ENCODE peak calls at places on chromosome 16, in seven cellular contexts. U, M, H, W, B, C and S are unnamed samples.

GRCh38 chr16:2194166-2194834 is 2.1 kb downstream of the CASKIN1 start:
- DNase-seq in W (no peak), B (no peak), H (no peak), C (no peak), U (peak; percentile 58), M (peak; percentile 83), S (no peak)

GRCh38 chr16:87099001-87099740 is 218.0 kb downstream of the C16orf95 start:
- DNase-seq in M (peak; percentile 58), H (no peak), W (no peak), C (no peak), U (no peak), B (no peak), S (no peak)

GRCh38 chr16:54286067-54286329 is 589 bp downstream of the IRX3 start:
- DNase-seq in W (no peak), U (no peak), M (no peak), B (no peak), C (no peak), H (no peak), S (no peak)

GRCh38 chr16:88524274-88524972 is 45.8 kb upstream of the ZC3H18 start:
- DNase-seq in U (no peak), M (no peak), C (no peak), W (no peak), B (no peak), H (no peak), S (no peak)

GRCh38 chr16:55623640-55624039 is 32.1 kb upstream of the SLC6A2 start:
- DNase-seq in B (no peak), M (no peak), W (no peak), H (no peak), C (no peak), U (no peak), S (no peak)

GRCh38 chr16:11264155-11264832 is 4.8 kb downstream of the TNP2 start:
- DNase-seq in H (no peak), M (no peak), B (no peak), C (peak; percentile 35), U (no peak), W (no peak), S (no peak)

GRCh38 chr16:19291459-19291858 is 5.9 kb downstream of the CLEC19A start:
- DNase-seq in C (no peak), B (no peak), M (peak; percentile 87), H (peak; percentile 5), U (peak; percentile 14), W (no peak), S (no peak)

GRCh38 chr16:55913717-55914116 is 38.5 kb upstream of the CES5A start:
- DNase-seq in U (no peak), H (no peak), B (no peak), C (no peak), M (no peak), W (peak; percentile 47), S (no peak)

GRCh38 chr16:57594531-57595031 is 33.8 kb upstream of the ADGRG1 start:
- DNase-seq in W (no peak), C (no peak), M (no peak), U (no peak), H (no peak), B (no peak), S (no peak)

GRCh38 chr16:19808061-19808621 is 76.5 kb downstream of the GPRC5B start:
- DNase-seq in W (no peak), C (no peak), B (no peak), M (no peak), U (no peak), H (no peak), S (no peak)

GRCh38 chr16:19524866-19525723 is 1.4 kb downstream of the CCP110 start:
- DNase-seq in W (no peak), B (no peak), C (no peak), M (peak; percentile 19), U (no peak), H (no peak), S (no peak)

GRCh38 chr16:66335704-66336329 is 30.7 kb upstream of the CDH5 start:
- DNase-seq in B (no peak), C (peak; percentile 18), M (peak; percentile 57), U (no peak), W (peak; percentile 87), H (no peak), S (no peak)

GRCh38 chr16:907361-907760 is 63.4 kb downstream of the LMF1 start:
- DNase-seq in W (no peak), C (peak; percentile 17), M (no peak), B (no peak), U (no peak), H (no peak), S (no peak)

GRCh38 chr16:707062-707538 is 1.5 kb upstream of the FBXL16 start:
- DNase-seq in W (no peak), M (no peak), H (no peak), U (no peak), C (no peak), B (no peak), S (no peak)

GRCh38 chr16:762595-763268 is 2.2 kb downstream of the MSLN start:
- DNase-seq in W (no peak), H (no peak), B (no peak), U (no peak), C (no peak), M (no peak), S (no peak)

GRCh38 chr16:63169100-63169499 is 1132.9 kb upstream of the CDH8 start:
- DNase-seq in C (no peak), B (no peak), H (no peak), U (no peak), M (no peak), W (no peak), S (no peak)

GRCh38 chr16:87267566-87267965 is 49.6 kb downstream of the C16orf95 start:
- DNase-seq in B (no peak), C (no peak), H (no peak), M (no peak), U (no peak), W (no peak), S (no peak)

GRCh38 chr16:79768594-79768993 is 168.1 kb upstream of the MAF start:
- DNase-seq in H (no peak), W (no peak), C (peak; percentile 20), B (no peak), M (no peak), U (no peak), S (no peak)

GRCh38 chr16:66604376-66605176 is at the start of gene CMTM3:
- DNase-seq in C (peak; percentile 59), H (peak; percentile 80), B (no peak), M (peak; percentile 89), U (peak; percentile 62), W (peak; percentile 63), S (peak; percentile 61)

GRCh38 chr16:23072769-23073549 is 76.3 kb downstream of the USP31 start:
- DNase-seq in U (peak; percentile 28), B (no peak), H (no peak), C (no peak), M (no peak), W (no peak), S (no peak)